ENCODE peak calls at places on chromosome 16, in ten cellular contexts. W, F, X, T, Y, H, U, P, E and K are unnamed samples.

GRCh38 chr16:78211951-78212350 is 112.5 kb downstream of the WWOX start:
- DNase-seq in U (no peak), P (peak), H (no peak), W (no peak), Y (no peak), X (no peak), E (no peak), F (no peak), T (no peak), K (no peak)

GRCh38 chr16:873243-873661 is 72.7 kb upstream of the GNG13 start:
- DNase-seq in W (no peak), T (no peak), F (no peak), E (no peak), H (no peak), P (no peak), X (no peak), U (no peak), Y (no peak), K (no peak)

GRCh38 chr16:75000481-75001081 is 1.8 kb downstream of the ZNRF1 start:
- DNase-seq in T (peak), H (peak), Y (peak), X (peak), F (no peak), U (no peak), W (no peak), E (no peak), P (no peak), K (no peak)

GRCh38 chr16:27080870-27081269 is 14.1 kb downstream of the C16orf82 start:
- DNase-seq in E (no peak), F (no peak), H (peak), T (peak), W (no peak), P (no peak), U (peak), X (no peak), Y (peak), K (no peak)

GRCh38 chr16:17607075-17607509 is 136.3 kb upstream of the XYLT1 start:
- DNase-seq in X (no peak), T (no peak), U (no peak), Y (no peak), W (no peak), P (no peak), E (no peak), H (no peak), F (no peak), K (no peak)

GRCh38 chr16:58464916-58465731 is 34.8 kb upstream of the NDRG4 start:
- DNase-seq in E (no peak), Y (peak), P (no peak), U (no peak), T (no peak), X (no peak), W (no peak), H (no peak), F (no peak), K (no peak)

GRCh38 chr16:77946834-77947233 is 75.5 kb upstream of the CLEC3A start:
- DNase-seq in F (no peak), P (no peak), H (peak), E (no peak), X (no peak), T (no peak), W (no peak), U (no peak), Y (peak), K (no peak)

GRCh38 chr16:71594000-71594646 is 17.2 kb upstream of the TAT start:
- DNase-seq in T (no peak), W (no peak), X (no peak), U (no peak), Y (no peak), P (no peak), E (no peak), F (no peak), H (no peak), K (no peak)

GRCh38 chr16:75138636-75139035 is 9.7 kb upstream of the ZFP1 start:
- DNase-seq in X (peak), F (no peak), T (no peak), Y (no peak), W (no peak), H (peak), U (no peak), P (no peak), E (no peak), K (no peak)

GRCh38 chr16:15948532-15949209 is 745 bp upstream of the ABCC1 start:
- DNase-seq in F (peak), H (no peak), X (no peak), W (no peak), T (no peak), P (no peak), E (peak), Y (no peak), U (no peak), K (peak)